ENCODE peak calls at places on chromosomes 11 and 22, in four cellular contexts. F is dermis microvascular lymphatic vessel endothelial cell; D is stimulated activated CD4-positive, alpha-beta T cell treated with anti-CD3 and anti-CD28 coated beads, Interleukin-1b, Interleukin-23, amount 100 ng/mL, for 24 hours; H is sciatic nerve. U is an unnamed sample.

GRCh38 chr22:44931077-44931540 is 78.7 kb downstream of the PHF21B start:
- DNase-seq in F (no peak), D (no peak), H (no peak), U (peak; percentile 13)

GRCh38 chr11:94218372-94218771 is 86.0 kb upstream of the IZUMO1R start:
- DNase-seq in F (no peak), D (no peak), H (no peak), U (peak; percentile 2)

GRCh38 chr11:64296830-64297721 is 3.1 kb upstream of the CATSPERZ start:
- DNase-seq in F (no peak), D (no peak), H (no peak), U (no peak)

GRCh38 chr11:11179239-11179638 is 173.8 kb downstream of the CSNK2A3 start:
- DNase-seq in F (no peak), D (no peak), H (no peak), U (peak; percentile 53)

GRCh38 chr11:69166186-69167115 is 10.7 kb downstream of the SMIM38 start:
- DNase-seq in F (peak; percentile 83), D (peak; percentile 20), H (no peak), U (peak; percentile 53)

GRCh38 chr22:19799322-19800190 is 39.0 kb downstream of the TBX1 start:
- DNase-seq in F (peak; percentile 9), D (no peak), H (peak; percentile 88), U (no peak)

GRCh38 chr11:2674681-2675131 is 25.1 kb downstream of the KCNQ1OT1 start:
- DNase-seq in F (no peak), D (no peak), H (peak; percentile 59), U (no peak)

GRCh38 chr11:116033931-116034553 is 529.8 kb upstream of the CADM1 start:
- DNase-seq in F (no peak), D (no peak), H (no peak), U (no peak)

GRCh38 chr11:47508595-47509555 is 44.1 kb downstream of the CELF1 start:
- DNase-seq in F (no peak), D (no peak), H (no peak), U (no peak)